ENCODE peak calls at places on chromosomes 16 and 17, in nine cellular contexts. E, P, D, Q, O, C, I, N and J are unnamed samples.

GRCh38 chr16:17412221-17412620 is 58.5 kb downstream of the XYLT1 start:
- DNase-seq in E (no peak), P (no peak), D (peak), Q (no peak), O (no peak), C (no peak), I (no peak), N (no peak), J (peak)

GRCh38 chr17:72063262-72063661 is 57.6 kb upstream of the SOX9 start:
- DNase-seq in E (no peak), P (no peak), D (no peak), Q (no peak), O (no peak), C (no peak), I (no peak), N (no peak), J (no peak)

GRCh38 chr17:48484256-48484655 is 46.6 kb downstream of the HOXB1 start:
- DNase-seq in E (no peak), P (no peak), D (no peak), Q (no peak), O (no peak), C (no peak), I (no peak), N (no peak), J (no peak)

GRCh38 chr17:40399185-40399584 is 18.5 kb downstream of the TOP2A start:
- DNase-seq in E (no peak), P (no peak), D (peak), Q (no peak), O (no peak), C (no peak), I (peak), N (peak), J (peak)

GRCh38 chr16:83953796-83954576 is 946 bp downstream of the OSGIN1 start:
- DNase-seq in E (no peak), P (no peak), D (peak), Q (peak), O (no peak), C (no peak), I (peak), N (peak), J (no peak)

GRCh38 chr17:74736423-74737298 is at the start of gene RAB37:
- DNase-seq in E (peak), P (no peak), D (no peak), Q (no peak), O (peak), C (no peak), I (peak), N (peak), J (no peak)

GRCh38 chr17:29619251-29619650 is 3.5 kb downstream of the CORO6 start:
- DNase-seq in E (no peak), P (no peak), D (peak), Q (no peak), O (no peak), C (no peak), I (no peak), N (peak), J (no peak)

GRCh38 chr16:17470002-17470870 is 524 bp downstream of the XYLT1 start:
- DNase-seq in E (no peak), P (no peak), D (no peak), Q (no peak), O (peak), C (peak), I (peak), N (peak), J (no peak)

GRCh38 chr17:53499277-53499676 is 323.4 kb upstream of the KIF2B start:
- DNase-seq in E (no peak), P (no peak), D (no peak), Q (no peak), O (no peak), C (no peak), I (no peak), N (no peak), J (no peak)

GRCh38 chr17:57927048-57927723 is 28.0 kb downstream of the CUEDC1 start:
- DNase-seq in E (no peak), P (peak), D (peak), Q (peak), O (no peak), C (no peak), I (no peak), N (no peak), J (peak)

GRCh38 chr17:17570798-17571716 is 20.5 kb downstream of the PEMT start:
- DNase-seq in E (no peak), P (no peak), D (no peak), Q (no peak), O (no peak), C (no peak), I (no peak), N (no peak), J (no peak)

GRCh38 chr17:17569691-17570090 is 21.8 kb downstream of the PEMT start:
- DNase-seq in E (no peak), P (no peak), D (no peak), Q (no peak), O (no peak), C (no peak), I (no peak), N (no peak), J (no peak)

GRCh38 chr17:17572010-17572785 is 19.3 kb downstream of the PEMT start:
- DNase-seq in E (no peak), P (no peak), D (no peak), Q (no peak), O (no peak), C (no peak), I (no peak), N (no peak), J (no peak)

GRCh38 chr17:17568772-17569195 is 22.7 kb downstream of the PEMT start:
- DNase-seq in E (peak), P (no peak), D (peak), Q (peak), O (peak), C (peak), I (peak), N (peak), J (no peak)

DNA sequence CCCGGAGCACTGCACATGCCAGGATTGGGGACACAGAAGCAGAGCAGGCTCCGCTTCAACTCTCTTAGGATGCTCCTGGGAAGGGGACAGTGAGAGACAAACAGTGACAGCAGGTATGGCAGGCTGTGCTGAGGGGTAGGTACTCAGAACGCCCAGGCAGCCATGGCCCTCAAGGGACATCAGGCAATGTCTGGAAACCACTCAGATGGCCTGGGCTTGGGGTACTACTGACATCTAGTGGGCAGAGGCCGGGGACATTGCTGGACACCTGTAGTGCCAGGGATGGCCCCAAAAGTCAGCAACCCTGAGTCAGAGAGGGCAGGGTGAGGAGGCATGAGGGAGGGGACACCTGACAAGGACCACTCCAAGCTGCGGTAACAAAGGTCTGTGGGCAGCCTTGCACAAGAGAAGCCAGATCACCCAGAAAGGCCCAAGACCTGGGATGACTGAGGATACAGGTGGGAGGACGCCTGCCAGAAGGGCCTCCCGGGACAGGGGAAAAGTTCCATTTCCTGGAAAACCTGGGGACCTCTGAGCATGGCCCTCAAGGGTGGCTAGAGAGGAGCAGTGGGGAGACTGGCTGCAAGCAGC is 21.2 kb downstream of the PEMT start:
- DNase-seq in E (no peak), P (no peak), D (peak), Q (peak), O (no peak), C (no peak), I (no peak), N (no peak), J (no peak)
- TF ChIP-seq CTCF in E (no peak), P (peak), D (peak), Q (no peak), O (no peak), C (peak), I (no peak), N (peak), J (peak)

GRCh38 chr17:19377602-19378415 is 489 bp upstream of the MAPK7 start:
- DNase-seq in E (peak), P (peak), D (peak), Q (peak), O (peak), C (peak), I (peak), N (peak), J (peak)
- TF ChIP-seq CTCF in E (no peak), P (no peak), D (no peak), Q (peak), O (no peak), C (no peak), I (peak), N (no peak), J (peak)

GRCh38 chr16:57373117-57373947 is 1.0 kb downstream of the CX3CL1 start:
- DNase-seq in E (no peak), P (no peak), D (no peak), Q (no peak), O (no peak), C (no peak), I (peak), N (no peak), J (no peak)

GRCh38 chr16:57374067-57374534 is 1.8 kb downstream of the CX3CL1 start:
- DNase-seq in E (no peak), P (no peak), D (peak), Q (no peak), O (no peak), C (no peak), I (peak), N (no peak), J (no peak)

GRCh38 chr16:57371494-57372371 is 557 bp upstream of the CX3CL1 start:
- DNase-seq in E (no peak), P (no peak), D (no peak), Q (no peak), O (no peak), C (no peak), I (no peak), N (no peak), J (no peak)

GRCh38 chr16:57376313-57376818 is 4.1 kb downstream of the CX3CL1 start:
- DNase-seq in E (no peak), P (no peak), D (no peak), Q (no peak), O (no peak), C (no peak), I (no peak), N (no peak), J (no peak)

DNA sequence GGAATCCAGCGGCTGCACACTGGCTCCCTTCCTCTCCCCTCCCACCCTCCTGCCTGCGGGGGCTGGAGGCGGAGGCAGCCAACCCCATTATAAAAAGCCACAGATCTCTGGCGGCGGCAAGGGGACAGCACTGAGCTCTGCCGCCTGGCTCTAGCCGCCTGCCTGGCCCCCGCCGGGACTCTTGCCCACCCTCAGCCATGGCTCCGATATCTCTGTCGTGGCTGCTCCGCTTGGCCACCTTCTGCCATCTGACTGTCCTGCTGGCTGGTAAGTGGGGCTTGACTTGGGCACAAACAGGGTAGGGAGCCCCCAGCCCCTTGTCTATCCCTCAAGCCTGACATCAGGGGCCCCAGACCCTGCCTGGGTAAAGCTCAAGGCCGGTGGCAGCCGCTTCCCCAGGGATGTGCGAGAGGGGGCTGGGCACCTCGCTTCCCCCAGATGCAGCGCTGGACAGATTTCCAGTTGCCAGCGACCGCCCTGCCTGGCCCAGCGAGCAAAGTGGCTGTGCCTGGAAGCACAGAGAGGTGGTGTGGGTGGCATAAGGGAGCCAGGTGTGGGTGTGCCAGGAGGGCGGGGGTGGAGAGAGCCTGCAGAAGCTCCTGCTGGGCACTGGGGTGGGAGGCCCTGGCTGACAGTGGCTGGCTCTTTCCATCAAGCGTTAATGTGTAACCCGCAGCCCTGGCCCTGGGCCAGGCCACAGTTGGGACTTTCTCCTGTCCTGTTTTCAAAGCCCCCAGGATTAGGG is at the start of gene CX3CL1:
- DNase-seq in E (no peak), P (no peak), D (peak), Q (peak), O (no peak), C (peak), I (no peak), N (no peak), J (no peak)
- TF ChIP-seq CTCF in E (no peak), P (peak), D (no peak), Q (no peak), O (no peak), C (peak), I (no peak), N (no peak), J (peak)

DNA sequence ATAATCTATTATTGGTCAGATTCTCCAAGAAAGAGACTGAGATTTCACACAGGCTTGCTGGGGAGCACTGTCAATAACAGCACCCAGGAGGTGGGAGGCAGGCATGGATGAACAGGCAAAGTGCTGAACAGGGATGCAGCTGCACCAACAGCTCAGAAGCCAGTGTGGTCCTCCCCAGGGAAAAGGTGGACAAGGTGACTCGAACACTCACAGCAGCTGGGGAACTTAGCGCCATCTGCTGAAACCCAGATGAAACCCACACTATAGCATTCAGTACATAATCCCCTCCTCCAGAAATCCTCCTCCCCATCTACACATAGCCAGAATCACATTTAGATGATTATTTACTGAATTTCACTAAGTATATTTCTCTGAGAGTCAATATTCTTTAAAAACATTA is 255.2 kb upstream of the WSB1 start:
- DNase-seq in E (no peak), P (no peak), D (no peak), Q (no peak), O (no peak), C (no peak), I (no peak), N (peak), J (no peak)
- TF ChIP-seq CTCF in E (no peak), P (no peak), D (no peak), Q (no peak), O (no peak), C (no peak), I (no peak), N (peak), J (no peak)

GRCh38 chr16:66272461-66272860 is 94.0 kb upstream of the CDH5 start:
- DNase-seq in E (no peak), P (no peak), D (no peak), Q (no peak), O (no peak), C (no peak), I (no peak), N (no peak), J (no peak)

GRCh38 chr16:66273644-66274334 is 92.7 kb upstream of the CDH5 start:
- DNase-seq in E (no peak), P (peak), D (peak), Q (no peak), O (no peak), C (no peak), I (no peak), N (no peak), J (no peak)

GRCh38 chr16:66273036-66273435 is 93.5 kb upstream of the CDH5 start:
- DNase-seq in E (no peak), P (peak), D (no peak), Q (no peak), O (no peak), C (no peak), I (no peak), N (no peak), J (no peak)

GRCh38 chr16:66275795-66276428 is 90.6 kb upstream of the CDH5 start:
- DNase-seq in E (no peak), P (peak), D (peak), Q (peak), O (no peak), C (peak), I (peak), N (peak), J (no peak)

DNA sequence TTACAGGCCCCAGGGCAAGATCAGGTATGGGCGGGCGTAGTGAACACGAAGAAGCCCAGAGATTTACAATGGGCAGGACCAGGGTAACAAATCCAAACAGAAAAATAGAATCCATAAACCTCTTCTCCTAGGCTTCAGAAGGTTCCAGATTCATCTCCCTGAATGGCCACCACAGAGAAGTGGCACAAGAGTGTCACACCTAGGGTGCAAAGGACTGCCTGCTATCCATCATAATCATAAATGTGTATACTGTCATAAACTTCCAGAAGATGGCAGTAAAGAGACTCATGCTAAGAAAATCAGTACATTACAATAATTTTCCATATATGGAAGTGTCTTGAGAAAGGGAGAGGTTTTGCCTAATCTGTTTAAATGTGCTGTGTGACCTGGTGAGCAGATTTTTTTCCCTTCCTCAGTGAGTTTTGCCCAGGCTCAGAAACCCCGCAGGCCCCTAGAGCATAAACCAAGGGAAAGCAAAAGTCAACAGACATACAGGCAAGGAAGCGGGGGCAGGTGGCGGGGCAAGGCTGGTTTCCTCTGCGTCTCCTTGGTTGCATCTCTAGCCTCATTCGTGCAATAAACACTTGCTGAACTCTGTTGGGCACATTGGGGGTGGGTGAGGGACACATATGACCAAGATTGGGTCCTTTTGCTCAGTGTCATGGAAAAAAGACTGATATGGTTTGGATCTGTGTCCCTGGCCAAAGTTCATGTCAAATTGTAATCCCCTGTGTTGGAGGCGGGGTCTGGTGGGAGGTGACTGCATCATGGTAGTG is 92.0 kb upstream of the CDH5 start:
- DNase-seq in E (no peak), P (peak), D (peak), Q (no peak), O (no peak), C (no peak), I (no peak), N (peak), J (no peak)
- TF ChIP-seq CTCF in E (no peak), P (peak), D (peak), Q (no peak), O (peak), C (peak), I (peak), N (peak), J (peak)

DNA sequence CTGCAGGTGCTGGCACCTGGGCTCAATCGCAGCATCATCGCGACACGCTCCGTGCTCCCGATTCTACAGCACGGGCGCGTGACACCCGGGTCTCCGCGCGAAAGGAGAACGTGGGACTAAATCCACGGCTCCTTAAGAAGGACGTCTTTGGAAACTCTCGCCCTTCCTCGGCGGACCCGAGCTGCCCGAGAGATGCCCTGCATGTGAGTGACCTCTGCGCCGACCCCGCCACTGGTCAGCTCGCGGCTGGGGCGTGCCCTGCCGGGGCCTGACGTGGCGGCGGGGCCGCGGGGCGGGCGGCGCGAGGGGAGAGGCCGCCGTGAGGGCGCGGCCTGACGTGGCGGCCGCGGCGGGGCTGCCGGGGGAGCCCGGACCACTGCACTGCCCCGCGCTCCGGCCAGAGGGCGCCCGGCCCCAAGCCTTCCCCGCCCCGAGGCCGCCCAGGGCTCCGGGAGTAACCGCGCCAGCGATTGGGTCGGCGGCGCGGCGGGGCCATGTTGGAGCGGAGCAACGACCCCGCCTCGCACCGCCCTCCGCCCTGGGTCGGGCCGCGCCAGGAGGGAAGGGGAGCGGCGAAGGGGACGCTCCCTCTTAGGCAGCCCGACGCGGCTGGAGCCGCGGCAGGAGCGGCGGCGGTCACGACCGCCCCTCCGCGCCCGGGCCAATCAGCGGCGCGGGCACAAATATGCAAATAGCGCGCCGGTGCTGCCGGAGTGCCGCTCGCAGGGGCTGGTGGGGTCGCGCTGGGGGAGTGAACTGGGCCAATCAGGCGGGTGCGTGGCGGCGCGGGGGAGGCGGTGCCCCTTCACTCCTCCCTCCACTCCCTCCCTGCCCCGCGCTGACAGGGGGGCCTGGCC is 75.6 kb downstream of the CHD9 start:
- DNase-seq in E (peak), P (peak), D (peak), Q (peak), O (peak), C (peak), I (peak), N (peak), J (peak)
- TF ChIP-seq CTCF in E (no peak), P (peak), D (peak), Q (peak), O (no peak), C (peak), I (peak), N (peak), J (peak)